ENCODE peak calls at places on chromosomes 1 and 21, in four cellular contexts. E, D, A and J are unnamed samples.
A peak's percentile ranks its signal among the peaks of the same experiment; 100 is the strongest.

GRCh38 chr1:149936992-149937705 is 470 bp upstream of the MTMR11 start:
- DNase-seq in A (no peak), D (peak; percentile 87), E (peak; percentile 41), J (no peak)

GRCh38 chr1:233113009-233113712 is 162.8 kb downstream of the NTPCR start:
- DNase-seq in E (peak; percentile 48), D (peak; percentile 100), A (peak; percentile 26), J (no peak)

GRCh38 chr1:247647864-247648263 is 31.7 kb downstream of the OR13G1 start:
- DNase-seq in A (no peak), D (no peak), E (no peak), J (no peak)

GRCh38 chr1:21021311-21021710 is 155.4 kb downstream of the EIF4G3 start:
- DNase-seq in E (no peak), D (no peak), A (no peak), J (no peak)

GRCh38 chr1:181087400-181087901 is 1.0 kb upstream of the IER5 start:
- DNase-seq in D (peak; percentile 61), A (no peak), E (no peak), J (no peak)

GRCh38 chr1:154557248-154557938 is 1.1 kb downstream of the UBE2Q1 start:
- DNase-seq in D (no peak), A (no peak), E (no peak), J (no peak)

GRCh38 chr1:14945132-14946010 is 208.2 kb upstream of the TMEM51 start:
- DNase-seq in E (no peak), D (no peak), A (no peak), J (peak; percentile 85)

GRCh38 chr1:201295861-201296260 is 12.6 kb downstream of the PKP1 start:
- DNase-seq in A (no peak), D (peak; percentile 64), E (no peak), J (no peak)

GRCh38 chr21:26389971-26390641 is 183.0 kb downstream of the CYYR1 start:
- DNase-seq in A (no peak), E (no peak), D (peak; percentile 75), J (no peak)

GRCh38 chr1:903721-904270 is 19.9 kb upstream of the SAMD11 start:
- DNase-seq in D (no peak), A (no peak), E (no peak), J (no peak)

GRCh38 chr1:22208265-22208972 is 65.5 kb upstream of the WNT4 start:
- DNase-seq in A (no peak), E (no peak), D (no peak), J (peak; percentile 59)

GRCh38 chr1:228059536-228060457 is 22.7 kb upstream of the ARF1 start:
- DNase-seq in D (peak; percentile 88), A (no peak), E (no peak), J (peak; percentile 91)

GRCh38 chr21:38250991-38251418 is 5.8 kb upstream of the KCNJ15 start:
- DNase-seq in D (no peak), A (no peak), E (no peak), J (no peak)

GRCh38 chr1:36988311-36988710 is 46.0 kb downstream of the GRIK3 start:
- DNase-seq in E (no peak), D (no peak), A (no peak), J (no peak)

GRCh38 chr1:108049083-108049819 is 84.3 kb upstream of the VAV3 start:
- DNase-seq in E (no peak), D (peak; percentile 9), A (no peak), J (peak; percentile 18)

GRCh38 chr1:94998128-94998527 is 71.2 kb upstream of the CNN3 start:
- DNase-seq in D (no peak), A (no peak), E (no peak), J (no peak)

GRCh38 chr1:174118726-174119125 is 40.6 kb upstream of the RABGAP1L start:
- DNase-seq in D (no peak), E (no peak), A (no peak), J (no peak)

DNA sequence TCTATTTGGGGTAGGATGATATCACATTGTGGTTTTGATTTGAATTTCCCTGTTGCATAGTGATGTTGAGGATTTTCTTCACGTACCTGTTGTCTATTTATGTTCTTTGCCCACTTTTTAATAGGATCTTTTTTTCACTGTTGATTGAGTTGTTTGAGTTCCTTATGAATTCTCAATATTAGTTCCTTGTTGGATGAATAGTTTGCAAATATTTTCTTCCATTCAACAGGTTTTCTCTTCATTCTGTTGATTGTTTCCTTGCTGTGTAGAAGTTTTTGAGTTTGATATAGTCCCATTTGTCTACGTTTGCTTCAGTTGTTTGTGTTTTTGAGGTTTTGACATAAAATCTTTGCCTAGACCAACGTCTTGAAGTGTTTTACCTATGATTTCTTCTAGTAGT is 369.5 kb upstream of the CAMK1G start:
- DNase-seq in A (no peak), E (no peak), D (no peak), J (no peak)
- H3K4me1 ChIP-seq in A (no peaks in the 10 kb centered on the region), E (no peaks in the 10 kb centered on the region), D (no peaks in the 10 kb centered on the region), J (no peaks in the 10 kb centered on the region)

GRCh38 chr1:183533617-183534174 is 56.6 kb downstream of the NCF2 start:
- DNase-seq in D (no peak), E (no peak), A (no peak), J (no peak)

GRCh38 chr1:183537405-183537804 is 52.9 kb downstream of the NCF2 start:
- DNase-seq in E (no peak), A (no peak), D (no peak), J (no peak)
- TF ChIP-seq PBX3 in E (no peak), A (no peak), D (no peak), J (no peak)

GRCh38 chr1:56881417-56881816 is 26.8 kb downstream of the C8A start:
- DNase-seq in D (no peak), A (no peak), E (no peak), J (no peak)
- H3K4me1 ChIP-seq in D (no peaks in the 10 kb centered on the region), A (no peaks in the 10 kb centered on the region), E (peaks cover 22% of the 10 kb centered on the region), J (no peaks in the 10 kb centered on the region)

DNA sequence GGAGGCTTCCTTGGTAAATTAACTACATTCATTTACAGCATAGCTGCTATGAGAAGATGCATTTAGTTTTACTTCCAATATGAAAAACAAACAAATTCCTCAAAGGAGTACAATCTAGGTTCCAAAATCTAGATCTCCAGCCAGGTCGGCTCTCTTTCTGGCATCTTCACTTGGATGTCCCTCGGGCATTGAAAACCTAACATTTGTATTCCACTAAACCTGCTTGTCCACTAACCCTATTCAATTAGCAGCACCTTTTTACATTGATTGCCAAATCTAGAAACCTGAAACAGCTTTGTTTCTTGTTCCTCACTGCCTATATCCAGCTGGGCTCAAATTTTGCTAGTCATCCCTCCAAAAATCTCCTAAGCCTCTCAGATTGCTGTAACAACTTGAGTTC is 14.3 kb upstream of the CXADR start:
- DNase-seq in E (no peak), D (no peak), A (no peak), J (no peak)
- TF ChIP-seq PBX3 in E (no peak), D (no peak), A (no peak), J (no peak)

GRCh38 chr1:116580446-116581322 is 9.9 kb upstream of the CD58 start:
- DNase-seq in D (no peak), A (no peak), E (no peak), J (no peak)

GRCh38 chr1:116581323-116581885 is 10.6 kb upstream of the CD58 start:
- DNase-seq in E (no peak), D (no peak), A (no peak), J (no peak)

GRCh38 chr1:116587496-116588308 is 16.9 kb upstream of the CD58 start:
- DNase-seq in E (no peak), A (no peak), D (no peak), J (no peak)

GRCh38 chr1:116586741-116587143 is 15.9 kb upstream of the CD58 start:
- DNase-seq in D (no peak), E (no peak), A (no peak), J (peak; percentile 57)

DNA sequence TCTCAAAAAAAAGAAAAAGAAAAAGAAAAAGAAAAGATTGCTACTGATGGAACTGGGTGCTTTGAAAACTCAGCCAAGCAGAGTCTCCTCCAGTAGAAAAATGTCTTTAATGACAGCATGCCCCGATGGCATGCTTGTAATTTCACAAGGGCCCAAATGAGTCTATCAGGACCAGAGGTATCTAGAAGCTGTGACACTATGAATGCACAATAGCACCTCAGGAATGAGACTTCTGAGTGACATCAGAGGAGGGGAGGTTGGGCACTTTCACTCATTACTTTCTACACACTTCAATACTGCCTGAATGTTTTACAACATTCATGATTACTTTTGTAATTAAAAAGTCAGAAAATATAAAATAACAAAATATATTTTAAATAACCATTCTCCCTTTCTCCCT is 15.1 kb upstream of the CD58 start:
- DNase-seq in E (no peak), D (no peak), A (no peak), J (no peak)
- H3K4me1 ChIP-seq in E (no peaks in the 10 kb centered on the region), D (peaks cover 14% of the 10 kb centered on the region), A (peaks cover 21% of the 10 kb centered on the region), J (no peaks in the 10 kb centered on the region)

GRCh38 chr1:27868932-27869718 is 3.2 kb upstream of the THEMIS2 start:
- DNase-seq in D (no peak), E (no peak), A (peak; percentile 74), J (no peak)
- TF ChIP-seq PBX3 in D (no peak), E (no peak), A (no peak), J (no peak)

DNA sequence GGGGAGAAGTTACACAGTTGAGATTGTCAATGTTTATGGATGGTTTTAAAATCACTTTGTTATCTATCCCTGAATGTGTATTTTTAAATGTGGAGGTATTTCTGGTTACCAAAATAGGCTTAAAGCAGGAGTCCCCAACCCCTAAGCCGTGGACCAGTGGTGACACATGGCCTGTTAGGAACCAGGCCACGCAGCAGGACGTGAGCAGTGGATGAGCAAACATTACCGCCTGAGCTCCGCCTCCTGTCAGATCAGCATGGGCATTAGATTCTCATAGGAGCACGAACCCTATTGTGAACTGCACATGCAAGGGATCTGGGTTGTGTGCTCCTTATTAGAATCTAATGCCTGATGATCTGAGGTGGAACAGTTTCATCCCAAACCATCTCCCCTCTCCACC is 151.6 kb downstream of the GALNT2 start:
- DNase-seq in A (no peak), E (no peak), D (no peak), J (no peak)
- H3K4me1 ChIP-seq in A (peaks cover 10% of the 10 kb centered on the region), E (no peaks in the 10 kb centered on the region), D (no peaks in the 10 kb centered on the region), J (peaks cover 9% of the 10 kb centered on the region)

DNA sequence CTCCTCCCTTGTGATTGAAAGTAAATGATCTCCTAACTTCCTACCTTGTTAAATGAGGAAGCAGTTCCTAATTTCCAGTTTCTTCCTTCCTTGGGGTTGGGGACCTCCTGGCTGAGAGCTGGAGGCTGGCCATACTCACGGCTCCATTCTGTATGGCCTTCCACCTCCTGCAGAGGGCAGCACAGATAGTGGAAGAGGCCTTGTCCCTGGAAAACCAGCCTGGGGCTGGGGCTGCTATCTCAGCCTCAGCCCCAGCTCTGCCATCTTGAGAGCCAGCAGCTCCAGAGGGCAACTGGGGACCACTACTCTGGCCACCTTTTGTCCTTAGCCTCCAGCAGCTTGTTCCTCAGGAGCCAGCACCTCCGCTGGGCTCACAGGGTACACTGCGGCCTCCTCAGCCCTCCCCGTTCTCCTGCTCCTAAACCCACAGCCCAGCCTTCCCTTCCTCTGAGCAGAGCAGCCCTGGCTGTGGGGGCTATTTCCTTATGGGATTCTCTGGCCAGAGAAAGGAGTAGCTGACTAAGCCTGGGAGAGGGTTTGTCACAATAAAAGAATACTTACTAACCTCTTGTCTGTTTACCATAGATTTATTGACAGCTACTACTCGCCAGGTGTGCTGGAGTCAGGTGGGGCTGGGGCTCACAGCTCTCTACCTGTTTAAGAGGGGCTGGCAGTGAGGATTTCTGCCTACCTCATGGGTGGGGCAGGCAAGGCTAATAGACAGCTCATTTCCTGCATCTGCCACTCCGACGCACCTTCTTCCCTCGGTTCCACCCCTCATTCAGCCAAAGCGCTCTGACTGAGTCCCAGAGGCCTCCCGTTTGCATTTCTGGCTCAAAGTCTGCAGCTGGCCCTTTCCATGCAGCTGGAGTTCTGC is 6.3 kb downstream of the TMEM234 start:
- DNase-seq in E (peak; percentile 61), A (no peak), D (peak; percentile 61), J (peak; percentile 79)
- TF ChIP-seq PBX3 in E (no peak), A (no peak), D (no peak), J (no peak)